ENCODE peak calls at places on chromosomes 7 and 10, in nine cellular contexts. One of them, this sample, is unnamed.

GRCh38 chr10:43137701-43137970 is 609 bp upstream of the CSGALNACT2 start:
- DNase-seq in lower leg skin: no peak
- DNase-seq in left ventricle myocardium inferior: peak
- DNase-seq in IMR-90: peak
- DNase-seq in choroid plexus epithelial cell: peak
- DNase-seq in adrenal gland: peak
- DNase-seq in GM12878: no peak
- DNase-seq in esophagus squamous epithelium: no peak
- DNase-seq in AG09319: peak
- DNase-seq in this sample: no peak

GRCh38 chr10:86687750-86688149 is 19.4 kb downstream of the LDB3 start:
- DNase-seq in lower leg skin: no peak
- DNase-seq in left ventricle myocardium inferior: no peak
- DNase-seq in IMR-90: peak
- DNase-seq in choroid plexus epithelial cell: peak
- DNase-seq in adrenal gland: no peak
- DNase-seq in GM12878: no peak
- DNase-seq in esophagus squamous epithelium: no peak
- DNase-seq in AG09319: peak
- DNase-seq in this sample: no peak

GRCh38 chr7:16098585-16099179 is 322.7 kb downstream of the CRPPA start:
- DNase-seq in lower leg skin: no peak
- DNase-seq in left ventricle myocardium inferior: no peak
- DNase-seq in IMR-90: peak
- DNase-seq in choroid plexus epithelial cell: peak
- DNase-seq in adrenal gland: no peak
- DNase-seq in GM12878: no peak
- DNase-seq in esophagus squamous epithelium: no peak
- DNase-seq in AG09319: no peak
- DNase-seq in this sample: no peak

GRCh38 chr10:5788969-5789368 is 24.3 kb downstream of the GDI2 start:
- DNase-seq in lower leg skin: no peak
- DNase-seq in left ventricle myocardium inferior: no peak
- DNase-seq in IMR-90: no peak
- DNase-seq in choroid plexus epithelial cell: no peak
- DNase-seq in adrenal gland: no peak
- DNase-seq in GM12878: no peak
- DNase-seq in esophagus squamous epithelium: no peak
- DNase-seq in AG09319: no peak
- DNase-seq in this sample: no peak

GRCh38 chr10:6579193-6579903 is 728 bp downstream of the PRKCQ start:
- DNase-seq in lower leg skin: no peak
- DNase-seq in left ventricle myocardium inferior: no peak
- DNase-seq in IMR-90: no peak
- DNase-seq in choroid plexus epithelial cell: no peak
- DNase-seq in adrenal gland: no peak
- DNase-seq in GM12878: no peak
- DNase-seq in esophagus squamous epithelium: no peak
- DNase-seq in AG09319: no peak
- DNase-seq in this sample: no peak

GRCh38 chr10:78774999-78775711 is 293.6 kb upstream of the ZMIZ1 start:
- DNase-seq in lower leg skin: no peak
- DNase-seq in left ventricle myocardium inferior: no peak
- DNase-seq in IMR-90: peak
- DNase-seq in choroid plexus epithelial cell: peak
- DNase-seq in adrenal gland: no peak
- DNase-seq in GM12878: no peak
- DNase-seq in esophagus squamous epithelium: no peak
- DNase-seq in AG09319: no peak
- DNase-seq in this sample: peak

GRCh38 chr10:117486606-117487005 is 55.9 kb upstream of the EMX2 start:
- DNase-seq in lower leg skin: no peak
- DNase-seq in left ventricle myocardium inferior: no peak
- DNase-seq in IMR-90: no peak
- DNase-seq in choroid plexus epithelial cell: no peak
- DNase-seq in adrenal gland: no peak
- DNase-seq in GM12878: no peak
- DNase-seq in esophagus squamous epithelium: no peak
- DNase-seq in AG09319: no peak
- DNase-seq in this sample: no peak

GRCh38 chr10:43958071-43958432 is 309.4 kb upstream of the ZNF32 start:
- DNase-seq in lower leg skin: no peak
- DNase-seq in left ventricle myocardium inferior: no peak
- DNase-seq in IMR-90: no peak
- DNase-seq in choroid plexus epithelial cell: no peak
- DNase-seq in adrenal gland: no peak
- DNase-seq in GM12878: no peak
- DNase-seq in esophagus squamous epithelium: no peak
- DNase-seq in AG09319: no peak
- DNase-seq in this sample: no peak

GRCh38 chr7:44634839-44635591 is 28.6 kb downstream of the OGDH start:
- DNase-seq in lower leg skin: no peak
- DNase-seq in left ventricle myocardium inferior: peak
- DNase-seq in IMR-90: no peak
- DNase-seq in choroid plexus epithelial cell: no peak
- DNase-seq in adrenal gland: peak
- DNase-seq in GM12878: no peak
- DNase-seq in esophagus squamous epithelium: no peak
- DNase-seq in AG09319: no peak
- DNase-seq in this sample: no peak

GRCh38 chr10:2949948-2950354 is 117.4 kb upstream of the PFKP start:
- DNase-seq in lower leg skin: no peak
- DNase-seq in left ventricle myocardium inferior: no peak
- DNase-seq in IMR-90: peak
- DNase-seq in choroid plexus epithelial cell: no peak
- DNase-seq in adrenal gland: no peak
- DNase-seq in GM12878: peak
- DNase-seq in esophagus squamous epithelium: no peak
- DNase-seq in AG09319: no peak
- DNase-seq in this sample: no peak

GRCh38 chr7:12766416-12766815 is 79.0 kb downstream of the ARL4A start:
- DNase-seq in lower leg skin: no peak
- DNase-seq in left ventricle myocardium inferior: no peak
- DNase-seq in IMR-90: no peak
- DNase-seq in choroid plexus epithelial cell: no peak
- DNase-seq in adrenal gland: no peak
- DNase-seq in GM12878: no peak
- DNase-seq in esophagus squamous epithelium: no peak
- DNase-seq in AG09319: no peak
- DNase-seq in this sample: no peak

GRCh38 chr10:95397747-95398146 is 106.9 kb upstream of the PDLIM1 start:
- DNase-seq in lower leg skin: no peak
- DNase-seq in left ventricle myocardium inferior: no peak
- DNase-seq in IMR-90: no peak
- DNase-seq in choroid plexus epithelial cell: no peak
- DNase-seq in adrenal gland: no peak
- DNase-seq in GM12878: no peak
- DNase-seq in esophagus squamous epithelium: no peak
- DNase-seq in AG09319: no peak
- DNase-seq in this sample: no peak

GRCh38 chr10:14219411-14219810 is 111.3 kb downstream of the FRMD4A start:
- DNase-seq in lower leg skin: no peak
- DNase-seq in left ventricle myocardium inferior: no peak
- DNase-seq in IMR-90: peak
- DNase-seq in choroid plexus epithelial cell: peak
- DNase-seq in adrenal gland: no peak
- DNase-seq in GM12878: no peak
- DNase-seq in esophagus squamous epithelium: no peak
- DNase-seq in AG09319: no peak
- DNase-seq in this sample: no peak

GRCh38 chr10:132665946-132666732 is 119.8 kb downstream of the NKX6-2 start:
- DNase-seq in lower leg skin: no peak
- DNase-seq in left ventricle myocardium inferior: no peak
- DNase-seq in IMR-90: peak
- DNase-seq in choroid plexus epithelial cell: peak
- DNase-seq in adrenal gland: no peak
- DNase-seq in GM12878: no peak
- DNase-seq in esophagus squamous epithelium: no peak
- DNase-seq in AG09319: peak
- DNase-seq in this sample: no peak

GRCh38 chr10:97010695-97011206 is 175.0 kb downstream of the SLIT1 start:
- DNase-seq in lower leg skin: no peak
- DNase-seq in left ventricle myocardium inferior: no peak
- DNase-seq in IMR-90: no peak
- DNase-seq in choroid plexus epithelial cell: no peak
- DNase-seq in adrenal gland: no peak
- DNase-seq in GM12878: no peak
- DNase-seq in esophagus squamous epithelium: no peak
- DNase-seq in AG09319: no peak
- DNase-seq in this sample: no peak

GRCh38 chr7:123633553-123633952 is 22.1 kb upstream of the LMOD2 start:
- DNase-seq in lower leg skin: no peak
- DNase-seq in left ventricle myocardium inferior: no peak
- DNase-seq in IMR-90: peak
- DNase-seq in choroid plexus epithelial cell: peak
- DNase-seq in adrenal gland: no peak
- DNase-seq in GM12878: no peak
- DNase-seq in esophagus squamous epithelium: no peak
- DNase-seq in AG09319: peak
- DNase-seq in this sample: no peak

GRCh38 chr7:127587663-127588018 is 570 bp upstream of the ARF5 start:
- DNase-seq in lower leg skin: no peak
- DNase-seq in left ventricle myocardium inferior: peak
- DNase-seq in IMR-90: no peak
- DNase-seq in choroid plexus epithelial cell: no peak
- DNase-seq in adrenal gland: peak
- DNase-seq in GM12878: no peak
- DNase-seq in esophagus squamous epithelium: no peak
- DNase-seq in AG09319: no peak
- DNase-seq in this sample: no peak
- TF ChIP-seq CTCF in lower leg skin: no peak
- TF ChIP-seq CTCF in left ventricle myocardium inferior: no peak
- TF ChIP-seq CTCF in IMR-90: no peak
- TF ChIP-seq CTCF in choroid plexus epithelial cell: no peak
- TF ChIP-seq CTCF in adrenal gland: no peak
- TF ChIP-seq CTCF in GM12878: no peak
- TF ChIP-seq CTCF in esophagus squamous epithelium: no peak
- TF ChIP-seq CTCF in AG09319: no peak
- TF ChIP-seq CTCF in this sample: no peak

GRCh38 chr10:119667562-119668328 is 16.6 kb downstream of the BAG3 start:
- DNase-seq in lower leg skin: peak
- DNase-seq in left ventricle myocardium inferior: peak
- DNase-seq in IMR-90: peak
- DNase-seq in choroid plexus epithelial cell: peak
- DNase-seq in adrenal gland: peak
- DNase-seq in GM12878: no peak
- DNase-seq in esophagus squamous epithelium: no peak
- DNase-seq in AG09319: peak
- DNase-seq in this sample: no peak

GRCh38 chr10:119668461-119668860 is 17.3 kb downstream of the BAG3 start:
- DNase-seq in lower leg skin: no peak
- DNase-seq in left ventricle myocardium inferior: no peak
- DNase-seq in IMR-90: no peak
- DNase-seq in choroid plexus epithelial cell: no peak
- DNase-seq in adrenal gland: no peak
- DNase-seq in GM12878: no peak
- DNase-seq in esophagus squamous epithelium: no peak
- DNase-seq in AG09319: no peak
- DNase-seq in this sample: no peak

GRCh38 chr10:119663866-119664698 is 12.9 kb downstream of the BAG3 start:
- DNase-seq in lower leg skin: no peak
- DNase-seq in left ventricle myocardium inferior: no peak
- DNase-seq in IMR-90: no peak
- DNase-seq in choroid plexus epithelial cell: peak
- DNase-seq in adrenal gland: no peak
- DNase-seq in GM12878: no peak
- DNase-seq in esophagus squamous epithelium: no peak
- DNase-seq in AG09319: no peak
- DNase-seq in this sample: no peak

GRCh38 chr10:119666709-119667004 is 15.5 kb downstream of the BAG3 start:
- DNase-seq in lower leg skin: no peak
- DNase-seq in left ventricle myocardium inferior: no peak
- DNase-seq in IMR-90: no peak
- DNase-seq in choroid plexus epithelial cell: no peak
- DNase-seq in adrenal gland: no peak
- DNase-seq in GM12878: no peak
- DNase-seq in esophagus squamous epithelium: no peak
- DNase-seq in AG09319: no peak
- DNase-seq in this sample: no peak

DNA sequence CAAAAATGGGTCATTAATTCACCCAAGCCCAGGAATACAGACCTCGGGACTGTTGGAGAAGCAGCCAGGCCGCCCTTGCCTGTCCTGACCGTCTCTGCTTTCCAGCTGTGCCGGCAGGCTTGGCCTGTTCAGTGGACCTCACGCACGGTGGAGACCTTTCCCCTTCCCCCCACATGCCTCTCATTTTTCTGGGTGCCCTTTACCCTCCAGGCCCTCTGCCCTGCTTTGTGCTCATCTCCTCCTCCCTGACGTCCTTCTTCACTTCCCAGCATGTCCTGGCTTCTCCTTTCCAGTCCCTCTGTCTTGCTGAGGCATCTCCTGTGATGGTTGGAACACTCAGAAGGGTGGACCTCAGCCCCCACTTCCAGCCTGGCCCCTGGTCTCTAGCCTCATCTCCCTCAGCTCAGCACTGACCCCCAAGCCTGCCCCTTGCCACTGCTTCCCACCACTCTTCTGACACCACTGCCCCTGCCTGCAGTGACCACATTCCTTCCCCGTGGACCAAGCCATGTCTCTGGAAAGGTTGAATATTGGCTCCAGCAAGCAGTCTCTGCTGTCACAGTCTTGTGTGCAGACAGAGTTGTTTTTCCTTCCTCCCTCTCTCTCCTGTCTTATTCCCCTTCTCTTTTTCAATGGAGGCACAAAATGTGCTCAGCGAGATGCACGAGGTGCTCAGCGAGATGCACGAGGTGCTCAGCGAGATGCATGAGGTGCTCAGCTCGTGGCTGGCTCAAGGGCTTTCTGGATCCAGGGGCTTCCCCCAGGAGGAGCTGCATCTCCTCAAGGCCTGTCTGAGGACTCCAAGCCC is 14.9 kb downstream of the BAG3 start:
- DNase-seq in lower leg skin: no peak
- DNase-seq in left ventricle myocardium inferior: no peak
- DNase-seq in IMR-90: peak
- DNase-seq in choroid plexus epithelial cell: peak
- DNase-seq in adrenal gland: no peak
- DNase-seq in GM12878: no peak
- DNase-seq in esophagus squamous epithelium: no peak
- DNase-seq in AG09319: no peak
- DNase-seq in this sample: no peak
- TF ChIP-seq CTCF in lower leg skin: no peak
- TF ChIP-seq CTCF in left ventricle myocardium inferior: no peak
- TF ChIP-seq CTCF in IMR-90: no peak
- TF ChIP-seq CTCF in choroid plexus epithelial cell: no peak
- TF ChIP-seq CTCF in adrenal gland: no peak
- TF ChIP-seq CTCF in GM12878: no peak
- TF ChIP-seq CTCF in esophagus squamous epithelium: no peak
- TF ChIP-seq CTCF in AG09319: no peak
- TF ChIP-seq CTCF in this sample: no peak

GRCh38 chr7:92736870-92737269 is 99.5 kb downstream of the CDK6 start:
- DNase-seq in lower leg skin: no peak
- DNase-seq in left ventricle myocardium inferior: no peak
- DNase-seq in IMR-90: no peak
- DNase-seq in choroid plexus epithelial cell: no peak
- DNase-seq in adrenal gland: no peak
- DNase-seq in GM12878: no peak
- DNase-seq in esophagus squamous epithelium: no peak
- DNase-seq in AG09319: no peak
- DNase-seq in this sample: no peak
- TF ChIP-seq CTCF in lower leg skin: no peak
- TF ChIP-seq CTCF in left ventricle myocardium inferior: no peak
- TF ChIP-seq CTCF in IMR-90: no peak
- TF ChIP-seq CTCF in choroid plexus epithelial cell: no peak
- TF ChIP-seq CTCF in adrenal gland: no peak
- TF ChIP-seq CTCF in GM12878: no peak
- TF ChIP-seq CTCF in esophagus squamous epithelium: no peak
- TF ChIP-seq CTCF in AG09319: no peak
- TF ChIP-seq CTCF in this sample: no peak

GRCh38 chr10:93274419-93274818 is 200.7 kb downstream of the CYP26A1 start:
- DNase-seq in lower leg skin: no peak
- DNase-seq in left ventricle myocardium inferior: no peak
- DNase-seq in IMR-90: no peak
- DNase-seq in choroid plexus epithelial cell: no peak
- DNase-seq in adrenal gland: no peak
- DNase-seq in GM12878: no peak
- DNase-seq in esophagus squamous epithelium: no peak
- DNase-seq in AG09319: no peak
- DNase-seq in this sample: no peak
- TF ChIP-seq CTCF in lower leg skin: no peak
- TF ChIP-seq CTCF in left ventricle myocardium inferior: no peak
- TF ChIP-seq CTCF in IMR-90: no peak
- TF ChIP-seq CTCF in choroid plexus epithelial cell: no peak
- TF ChIP-seq CTCF in adrenal gland: no peak
- TF ChIP-seq CTCF in GM12878: no peak
- TF ChIP-seq CTCF in esophagus squamous epithelium: no peak
- TF ChIP-seq CTCF in AG09319: no peak
- TF ChIP-seq CTCF in this sample: no peak

This sample was measured in omental fat pad.